ENCODE peak calls at places on chromosomes 11 and 22, in ten cellular contexts. A is psoas muscle; Q is lower lobe of right lung; C is naive thymus-derived CD4-positive, alpha-beta T cell; I is PC-3; G is spleen; L is HCT116; N is heart right ventricle; Z is tibial nerve; D is dorsolateral prefrontal cortex. Y is an unnamed sample.

GRCh38 chr11:131928992-131929391 is 558.6 kb downstream of the NTM start:
- DNase-seq in Q (peak), G (no peak), C (no peak), D (no peak), L (no peak), I (no peak), N (no peak), A (no peak), Z (no peak), Y (no peak)

GRCh38 chr11:130431337-130431773 is 2.9 kb upstream of the ADAMTS8 start:
- DNase-seq in G (peak), D (peak), Q (peak), C (peak), A (peak), N (peak), Z (peak), L (peak), I (peak), Y (peak)

GRCh38 chr11:8732748-8733241 is 50.2 kb downstream of the RPL27A start:
- DNase-seq in G (peak), L (no peak), I (peak), N (peak), Z (no peak), C (no peak), A (peak), D (no peak), Q (no peak), Y (peak)

GRCh38 chr11:115623021-115623451 is 118.8 kb upstream of the CADM1 start:
- DNase-seq in Q (peak), G (peak), A (peak), L (no peak), N (peak), D (no peak), Z (peak), C (no peak), I (peak), Y (peak)

GRCh38 chr22:29485448-29485847 is 5.4 kb downstream of the NEFH start:
- DNase-seq in N (no peak), A (no peak), L (no peak), Z (no peak), I (no peak), Q (no peak), C (no peak), G (no peak), D (no peak), Y (no peak)

GRCh38 chr11:12478743-12479142 is 101.4 kb downstream of the PARVA start:
- DNase-seq in Q (no peak), G (no peak), D (no peak), I (no peak), N (peak), A (no peak), L (no peak), Z (no peak), C (no peak), Y (no peak)

GRCh38 chr22:48706934-48707748 is 1120.5 kb downstream of the BRD1 start:
- DNase-seq in C (no peak), N (no peak), L (no peak), Q (no peak), G (peak), I (no peak), D (no peak), A (no peak), Z (no peak), Y (peak)

GRCh38 chr11:82682003-82682751 is 51.5 kb downstream of the FAM181B start:
- DNase-seq in Z (peak), L (peak), I (peak), A (no peak), G (no peak), C (peak), Q (no peak), N (peak), D (no peak), Y (no peak)

GRCh38 chr11:117649656-117650055 is 147.4 kb downstream of the DSCAML1 start:
- DNase-seq in A (no peak), Q (no peak), I (no peak), D (no peak), G (no peak), N (no peak), Z (no peak), C (no peak), L (no peak), Y (no peak)

GRCh38 chr22:39994046-39994565 is 648 bp upstream of the FAM83F start:
- DNase-seq in C (peak), N (no peak), L (no peak), I (no peak), G (no peak), A (no peak), D (no peak), Q (no peak), Z (no peak), Y (no peak)

GRCh38 chr11:134911514-134912180 is 499.6 kb upstream of the B3GAT1 start:
- DNase-seq in Q (no peak), Z (no peak), G (no peak), A (no peak), C (no peak), I (no peak), N (no peak), L (no peak), D (no peak), Y (no peak)

GRCh38 chr11:68403424-68403823 is 57.1 kb upstream of the PPP6R3 start:
- DNase-seq in D (no peak), G (no peak), Z (no peak), Q (peak), N (no peak), A (no peak), I (no peak), C (no peak), L (no peak), Y (no peak)

GRCh38 chr11:108870373-108871020 is 205.6 kb downstream of the DDX10 start:
- DNase-seq in G (no peak), A (no peak), L (no peak), Q (no peak), I (peak), C (no peak), D (no peak), N (no peak), Z (no peak), Y (no peak)

GRCh38 chr11:125874556-125875124 is 12.8 kb upstream of the HYLS1 start:
- DNase-seq in G (no peak), D (peak), Q (no peak), N (peak), C (peak), I (peak), Z (peak), L (peak), A (no peak), Y (peak)

GRCh38 chr22:29503811-29504372 is 23.9 kb downstream of the NEFH start:
- DNase-seq in Z (peak), D (peak), I (peak), N (peak), C (no peak), Q (no peak), L (no peak), G (no peak), A (no peak), Y (peak)

GRCh38 chr11:17256512-17256911 is 20.0 kb upstream of the NUCB2 start:
- DNase-seq in L (no peak), Q (no peak), G (no peak), N (no peak), A (no peak), Z (no peak), D (no peak), I (peak), C (no peak), Y (no peak)

GRCh38 chr11:100890779-100891178 is 203.7 kb downstream of the ARHGAP42 start:
- DNase-seq in D (no peak), A (no peak), G (no peak), Q (no peak), L (no peak), I (peak), C (no peak), N (no peak), Z (no peak), Y (no peak)

GRCh38 chr11:267491-267994 is 10.7 kb upstream of the NLRP6 start:
- DNase-seq in L (no peak), G (peak), C (peak), Q (peak), Z (peak), A (peak), N (no peak), I (peak), D (no peak), Y (peak)

GRCh38 chr11:16969010-16970004 is 44.9 kb downstream of the PLEKHA7 start:
- DNase-seq in C (no peak), D (no peak), Q (no peak), L (no peak), I (no peak), Z (no peak), A (no peak), G (no peak), N (no peak), Y (no peak)

DNA sequence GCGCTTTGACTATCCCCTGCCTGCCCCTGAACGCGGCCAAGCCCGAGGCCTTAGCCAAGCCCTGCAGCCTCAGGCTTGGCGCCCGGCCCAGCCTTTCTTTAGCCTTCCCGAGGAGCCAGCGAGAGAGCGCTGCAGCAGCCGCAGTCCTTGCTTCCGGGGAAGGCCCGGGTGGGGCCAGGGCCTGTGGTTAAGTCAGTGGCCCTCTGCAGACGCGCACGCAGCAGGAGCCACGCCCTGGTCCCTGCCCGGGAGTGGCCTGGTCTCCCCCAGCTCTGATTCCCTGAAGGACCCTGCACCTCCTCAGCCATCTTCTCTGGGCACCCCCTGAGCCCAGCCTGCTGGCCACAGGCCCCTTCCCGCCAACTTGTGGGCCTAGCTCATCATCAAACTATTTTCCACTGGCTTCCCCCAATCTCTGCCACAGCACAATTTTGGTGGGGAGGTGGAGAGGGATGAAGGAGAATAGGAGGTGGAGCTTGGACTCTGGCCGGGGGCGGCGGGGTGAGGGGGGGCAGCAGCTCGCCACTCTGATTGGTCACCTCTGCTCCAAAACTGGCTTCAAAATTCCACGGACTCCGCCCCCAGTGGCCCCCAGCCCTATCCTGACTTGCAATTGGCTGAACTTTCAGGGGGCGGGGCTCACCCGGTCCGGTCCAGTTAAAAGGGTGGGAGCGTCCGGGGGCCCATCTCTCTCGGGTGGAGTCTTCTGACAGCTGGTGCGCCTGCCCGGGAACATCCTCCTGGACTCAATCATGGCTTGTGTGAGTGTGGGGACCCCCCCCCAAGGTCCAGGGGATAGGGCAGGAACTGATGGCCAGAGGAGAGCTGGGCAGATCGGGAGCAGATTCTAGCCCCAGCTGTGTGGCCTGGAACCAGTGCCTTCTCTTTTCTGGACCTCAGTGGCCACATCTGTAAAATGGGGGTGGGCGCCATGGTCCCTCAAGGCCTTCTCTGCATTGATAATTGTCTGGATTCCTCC is at the start of gene LGALS1:
- DNase-seq in G (peak), Z (peak), Q (peak), A (peak), C (peak), D (peak), N (peak), I (peak), L (peak), Y (peak)
- H3K27ac ChIP-seq in G (peak), Z (peak), Q (peak), A (peak), C (peak), D (peak), N (peak), I (peak), L (peak), Y (peak)

DNA sequence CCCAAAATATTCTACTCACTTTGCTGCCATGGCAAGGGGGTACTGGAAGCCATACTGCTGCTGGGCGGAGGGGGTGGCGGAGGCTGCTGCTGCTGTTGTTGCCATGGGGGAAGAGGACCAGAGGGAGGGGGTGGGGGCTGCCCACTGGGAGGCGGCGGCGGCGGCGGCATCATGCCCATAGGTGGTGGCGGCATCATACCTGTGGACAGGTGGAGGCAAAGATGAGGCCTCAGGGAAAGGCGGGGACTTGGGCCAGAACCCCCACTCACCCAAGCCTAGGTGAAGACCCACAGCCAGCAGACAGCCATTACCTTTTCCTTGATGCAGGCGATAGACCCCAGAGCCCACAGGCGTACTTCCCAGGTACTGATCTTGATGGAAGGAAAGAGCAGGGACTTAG is 7.1 kb upstream of the PYGM start:
- DNase-seq in L (no peak), A (peak), G (peak), N (no peak), Z (no peak), I (no peak), Q (no peak), D (no peak), C (no peak), Y (peak)
- H3K27ac ChIP-seq in L (no peak), A (peak), G (peak), N (peak), Z (peak), I (no peak), Q (peak), D (no peak), C (peak), Y (peak)

DNA sequence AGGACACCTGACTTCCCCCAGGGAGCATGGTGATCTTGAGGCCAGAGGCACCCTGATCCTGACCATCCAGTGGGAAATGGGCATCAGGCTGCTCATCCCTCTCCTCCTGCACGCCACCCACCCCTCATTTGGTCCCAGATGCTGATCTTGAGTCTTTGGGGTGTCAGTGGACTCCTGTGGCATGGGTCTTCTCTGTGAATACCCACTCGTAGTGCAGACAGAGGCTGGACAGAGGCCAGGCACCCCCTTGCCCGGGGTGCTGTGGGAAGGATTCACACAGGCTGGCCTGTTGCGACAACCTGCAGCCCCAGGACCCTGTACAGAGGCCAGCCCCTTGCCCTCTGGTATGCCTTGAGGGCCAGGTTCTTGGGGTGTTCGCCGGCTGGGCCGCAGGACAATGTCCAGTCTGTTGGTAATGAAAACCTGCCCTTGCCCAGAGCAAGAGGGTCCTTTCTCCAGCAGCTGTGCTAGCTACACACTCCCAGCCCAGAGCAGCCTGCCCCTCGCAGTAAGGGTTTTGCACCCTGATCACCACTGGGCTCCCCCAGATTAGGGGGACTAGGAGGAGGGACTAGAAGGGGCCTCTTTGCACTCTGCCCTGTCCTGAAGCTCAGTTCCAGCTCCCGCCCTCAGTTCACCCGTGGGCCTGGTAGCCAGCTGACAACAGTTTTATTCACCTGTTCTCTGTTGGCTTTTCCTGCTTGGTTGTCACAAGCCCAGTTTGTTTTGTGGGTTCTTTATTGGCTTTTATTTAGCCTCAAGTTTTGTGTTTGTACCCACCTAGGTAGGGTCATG is 76.0 kb downstream of the BCR start:
- DNase-seq in Z (no peak), Q (no peak), A (no peak), C (no peak), N (no peak), D (no peak), I (no peak), L (no peak), G (no peak), Y (no peak)
- H3K27ac ChIP-seq in Z (peak), Q (peak), A (no peak), C (peak), N (peak), D (no peak), I (no peak), L (no peak), G (no peak), Y (peak)

DNA sequence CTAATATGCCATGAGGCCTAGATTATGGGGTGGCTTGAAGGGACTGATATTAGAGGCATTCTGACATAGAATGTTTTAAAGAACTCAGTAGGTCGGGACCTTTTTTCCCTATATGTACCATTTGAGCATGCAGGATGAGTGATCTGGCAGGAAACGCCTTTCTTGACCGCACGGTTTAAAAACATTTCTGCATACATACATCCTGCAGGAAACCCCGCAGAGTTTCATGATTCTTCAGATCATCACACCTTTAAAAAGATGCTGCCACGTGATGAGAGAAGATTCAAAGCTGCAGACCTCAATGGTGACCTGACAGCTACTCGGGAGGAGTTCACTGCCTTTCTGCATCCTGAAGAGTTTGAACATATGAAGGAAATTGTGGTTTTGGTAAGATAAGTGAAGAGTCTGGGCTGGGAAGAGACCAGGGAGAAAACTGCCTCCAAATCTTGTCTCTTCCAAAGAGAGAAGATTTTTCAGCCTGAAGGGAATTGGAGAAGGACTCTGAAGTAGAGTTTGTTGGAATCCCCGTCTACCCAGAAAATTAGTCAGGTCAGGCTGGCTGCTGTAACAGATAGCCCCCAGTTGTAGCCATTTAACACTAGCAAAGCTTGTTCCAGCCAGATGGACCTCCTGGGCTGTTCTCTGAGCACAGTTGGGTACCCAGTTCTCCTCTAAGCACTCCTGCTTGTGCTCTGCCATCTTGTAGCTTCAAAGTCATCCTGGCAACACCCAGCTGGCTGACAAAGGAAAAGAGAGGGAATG is 7.4 kb downstream of the RCN1 start:
- DNase-seq in G (no peak), Z (no peak), Q (no peak), N (no peak), D (no peak), I (no peak), L (no peak), C (no peak), A (no peak), Y (no peak)
- H3K27ac ChIP-seq in G (no peak), Z (no peak), Q (no peak), N (no peak), D (no peak), I (no peak), L (no peak), C (no peak), A (no peak), Y (no peak)

GRCh38 chr11:15768321-15768720 is 588.0 kb downstream of the SOX6 start:
- DNase-seq in A (no peak), D (no peak), L (no peak), N (no peak), G (no peak), C (no peak), Q (no peak), Z (no peak), I (no peak), Y (no peak)

GRCh38 chr11:15770798-15771414 is 585.4 kb downstream of the SOX6 start:
- DNase-seq in D (no peak), L (peak), Z (peak), N (peak), G (no peak), C (no peak), I (no peak), Q (peak), A (no peak), Y (no peak)

GRCh38 chr11:15773024-15773423 is 583.3 kb downstream of the SOX6 start:
- DNase-seq in G (no peak), I (no peak), Q (no peak), N (no peak), D (no peak), Z (no peak), C (no peak), L (no peak), A (no peak), Y (no peak)

GRCh38 chr11:15765530-15765929 is 590.8 kb downstream of the SOX6 start:
- DNase-seq in A (no peak), Z (no peak), G (no peak), C (no peak), D (no peak), N (no peak), L (no peak), Q (no peak), I (no peak), Y (no peak)

DNA sequence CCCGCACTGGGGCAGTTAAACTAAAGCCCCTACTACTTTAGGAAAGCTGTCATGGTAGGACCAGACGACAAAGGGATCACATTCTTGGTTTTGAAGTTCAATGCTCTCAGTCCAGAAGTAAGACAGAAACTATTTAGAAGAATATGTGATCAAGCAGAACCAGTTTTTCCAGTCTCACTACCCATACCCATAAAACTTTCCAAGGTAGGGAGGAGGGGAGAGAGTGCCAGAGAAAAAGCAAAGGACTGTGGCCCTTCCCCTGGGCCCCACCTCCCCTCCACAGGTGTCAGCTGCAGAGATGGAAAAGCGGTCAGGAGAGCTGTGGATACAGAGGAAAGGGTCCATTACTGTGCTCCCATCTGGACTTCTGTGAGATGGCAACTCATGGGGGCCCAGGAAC is 587.1 kb downstream of the SOX6 start:
- DNase-seq in N (no peak), G (no peak), I (peak), Z (no peak), A (no peak), Q (no peak), D (no peak), L (no peak), C (no peak), Y (no peak)
- H3K27ac ChIP-seq in N (no peak), G (no peak), I (no peak), Z (no peak), A (no peak), Q (no peak), D (no peak), L (no peak), C (no peak), Y (no peak)

GRCh38 chr11:10728154-10728553 is 22.9 kb upstream of the CTR9 start:
- DNase-seq in N (no peak), A (no peak), C (no peak), I (no peak), Q (no peak), L (no peak), Z (no peak), D (no peak), G (no peak), Y (no peak)

GRCh38 chr11:10728779-10729472 is 22.1 kb upstream of the CTR9 start:
- DNase-seq in L (no peak), Q (no peak), A (no peak), D (no peak), N (no peak), I (no peak), G (no peak), Z (no peak), C (no peak), Y (no peak)

GRCh38 chr11:10725907-10726253 is 25.2 kb upstream of the CTR9 start:
- DNase-seq in I (no peak), Z (no peak), D (no peak), L (no peak), C (no peak), G (no peak), Q (no peak), A (no peak), N (no peak), Y (no peak)

GRCh38 chr11:10725114-10725906 is 25.7 kb upstream of the CTR9 start:
- DNase-seq in I (peak), L (peak), G (no peak), C (peak), A (no peak), D (no peak), Z (no peak), Q (no peak), N (no peak), Y (no peak)

GRCh38 chr11:10727259-10727851 is 23.7 kb upstream of the CTR9 start:
- DNase-seq in L (no peak), C (no peak), G (no peak), Z (no peak), A (no peak), N (no peak), I (no peak), Q (no peak), D (no peak), Y (no peak)
- H3K27ac ChIP-seq in L (peak), C (no peak), G (no peak), Z (no peak), A (no peak), N (no peak), I (no peak), Q (no peak), D (no peak), Y (peak)

Y was measured in sigmoid colon.